ENCODE peak calls at places on chromosome 18, in ten cellular contexts. One of them, this sample, is unnamed.

GRCh38 chr18:22564036-22564435 is 146.3 kb upstream of the CTAGE1 start:
- DNase-seq in cerebellum: no peak
- DNase-seq in NCI-H524 treated with DMSO at 0.1 percent for 48 hours: no peak
- DNase-seq in fibroblast of the conjunctiva: no peak
- DNase-seq in Peyer's patch: no peak
- DNase-seq in ELR: no peak
- DNase-seq in COR-L47: no peak
- DNase-seq in stimulated activated CD4-positive, alpha-beta T cell treated with anti-CD3 and anti-CD28 coated beads, Interleukin-1b, Interleukin-23, amount 100 ng/mL, for 48 hours: no peak
- DNase-seq in left lobe of liver: no peak
- DNase-seq in AG08395: peak; percentile 10
- DNase-seq in this sample: no peak

GRCh38 chr18:46171331-46171730 is 67.1 kb downstream of the HAUS1 start:
- DNase-seq in cerebellum: no peak
- DNase-seq in NCI-H524 treated with DMSO at 0.1 percent for 48 hours: no peak
- DNase-seq in fibroblast of the conjunctiva: no peak
- DNase-seq in Peyer's patch: no peak
- DNase-seq in ELR: no peak
- DNase-seq in COR-L47: no peak
- DNase-seq in stimulated activated CD4-positive, alpha-beta T cell treated with anti-CD3 and anti-CD28 coated beads, Interleukin-1b, Interleukin-23, amount 100 ng/mL, for 48 hours: no peak
- DNase-seq in left lobe of liver: no peak
- DNase-seq in AG08395: no peak
- DNase-seq in this sample: no peak

GRCh38 chr18:23540867-23541266 is 37.6 kb downstream of the RMC1 start:
- DNase-seq in cerebellum: no peak
- DNase-seq in NCI-H524 treated with DMSO at 0.1 percent for 48 hours: no peak
- DNase-seq in fibroblast of the conjunctiva: no peak
- DNase-seq in Peyer's patch: no peak
- DNase-seq in ELR: no peak
- DNase-seq in COR-L47: no peak
- DNase-seq in stimulated activated CD4-positive, alpha-beta T cell treated with anti-CD3 and anti-CD28 coated beads, Interleukin-1b, Interleukin-23, amount 100 ng/mL, for 48 hours: no peak
- DNase-seq in left lobe of liver: no peak
- DNase-seq in AG08395: no peak
- DNase-seq in this sample: no peak

GRCh38 chr18:3251249-3251962 is 3.8 kb downstream of the MYL12A start:
- DNase-seq in cerebellum: no peak
- DNase-seq in NCI-H524 treated with DMSO at 0.1 percent for 48 hours: no peak
- DNase-seq in fibroblast of the conjunctiva: no peak
- DNase-seq in Peyer's patch: no peak
- DNase-seq in ELR: no peak
- DNase-seq in COR-L47: no peak
- DNase-seq in stimulated activated CD4-positive, alpha-beta T cell treated with anti-CD3 and anti-CD28 coated beads, Interleukin-1b, Interleukin-23, amount 100 ng/mL, for 48 hours: no peak
- DNase-seq in left lobe of liver: no peak
- DNase-seq in AG08395: no peak
- DNase-seq in this sample: no peak

GRCh38 chr18:59604877-59605276 is 92.3 kb downstream of the CCBE1 start:
- DNase-seq in cerebellum: no peak
- DNase-seq in NCI-H524 treated with DMSO at 0.1 percent for 48 hours: no peak
- DNase-seq in fibroblast of the conjunctiva: no peak
- DNase-seq in Peyer's patch: no peak
- DNase-seq in ELR: no peak
- DNase-seq in COR-L47: no peak
- DNase-seq in stimulated activated CD4-positive, alpha-beta T cell treated with anti-CD3 and anti-CD28 coated beads, Interleukin-1b, Interleukin-23, amount 100 ng/mL, for 48 hours: no peak
- DNase-seq in left lobe of liver: no peak
- DNase-seq in AG08395: peak; percentile 32
- DNase-seq in this sample: no peak

GRCh38 chr18:66328280-66328947 is 275.5 kb downstream of the CDH19 start:
- DNase-seq in cerebellum: no peak
- DNase-seq in NCI-H524 treated with DMSO at 0.1 percent for 48 hours: no peak
- DNase-seq in fibroblast of the conjunctiva: no peak
- DNase-seq in Peyer's patch: no peak
- DNase-seq in ELR: no peak
- DNase-seq in COR-L47: no peak
- DNase-seq in stimulated activated CD4-positive, alpha-beta T cell treated with anti-CD3 and anti-CD28 coated beads, Interleukin-1b, Interleukin-23, amount 100 ng/mL, for 48 hours: no peak
- DNase-seq in left lobe of liver: no peak
- DNase-seq in AG08395: no peak
- DNase-seq in this sample: no peak

GRCh38 chr18:48580782-48581181 is 42.0 kb downstream of the CTIF start:
- DNase-seq in cerebellum: no peak
- DNase-seq in NCI-H524 treated with DMSO at 0.1 percent for 48 hours: no peak
- DNase-seq in fibroblast of the conjunctiva: no peak
- DNase-seq in Peyer's patch: no peak
- DNase-seq in ELR: no peak
- DNase-seq in COR-L47: no peak
- DNase-seq in stimulated activated CD4-positive, alpha-beta T cell treated with anti-CD3 and anti-CD28 coated beads, Interleukin-1b, Interleukin-23, amount 100 ng/mL, for 48 hours: no peak
- DNase-seq in left lobe of liver: no peak
- DNase-seq in AG08395: peak; percentile 20
- DNase-seq in this sample: peak; percentile 79

GRCh38 chr18:29161429-29161828 is 984.5 kb upstream of the CDH2 start:
- DNase-seq in cerebellum: no peak
- DNase-seq in NCI-H524 treated with DMSO at 0.1 percent for 48 hours: no peak
- DNase-seq in fibroblast of the conjunctiva: no peak
- DNase-seq in Peyer's patch: no peak
- DNase-seq in ELR: peak; percentile 37
- DNase-seq in COR-L47: no peak
- DNase-seq in stimulated activated CD4-positive, alpha-beta T cell treated with anti-CD3 and anti-CD28 coated beads, Interleukin-1b, Interleukin-23, amount 100 ng/mL, for 48 hours: no peak
- DNase-seq in left lobe of liver: no peak
- DNase-seq in AG08395: no peak
- DNase-seq in this sample: no peak

GRCh38 chr18:58192519-58192918 is 148.5 kb downstream of the NEDD4L start:
- DNase-seq in cerebellum: no peak
- DNase-seq in NCI-H524 treated with DMSO at 0.1 percent for 48 hours: no peak
- DNase-seq in fibroblast of the conjunctiva: no peak
- DNase-seq in Peyer's patch: no peak
- DNase-seq in ELR: no peak
- DNase-seq in COR-L47: no peak
- DNase-seq in stimulated activated CD4-positive, alpha-beta T cell treated with anti-CD3 and anti-CD28 coated beads, Interleukin-1b, Interleukin-23, amount 100 ng/mL, for 48 hours: no peak
- DNase-seq in left lobe of liver: no peak
- DNase-seq in AG08395: no peak
- DNase-seq in this sample: no peak

GRCh38 chr18:63823516-63824219 is 48.5 kb downstream of the SERPINB7 start:
- DNase-seq in cerebellum: no peak
- DNase-seq in NCI-H524 treated with DMSO at 0.1 percent for 48 hours: no peak
- DNase-seq in fibroblast of the conjunctiva: no peak
- DNase-seq in Peyer's patch: peak; percentile 56
- DNase-seq in ELR: peak; percentile 78
- DNase-seq in COR-L47: peak; percentile 11
- DNase-seq in stimulated activated CD4-positive, alpha-beta T cell treated with anti-CD3 and anti-CD28 coated beads, Interleukin-1b, Interleukin-23, amount 100 ng/mL, for 48 hours: peak; percentile 22
- DNase-seq in left lobe of liver: no peak
- DNase-seq in AG08395: no peak
- DNase-seq in this sample: no peak